ENCODE peak calls at places on chromosomes 3 and 15, in eight cellular contexts. Z is brain microvascular endothelial cell, H is cardiac muscle cell, D is endothelial cell, L is IMR-90, V is RWPE1, W is WERI-Rb-1, A is GM13977. N is an unnamed sample.

GRCh38 chr15:86588413-86588812 is 508.7 kb downstream of the AGBL1 start:
- DNase-seq in Z (no peak), H (peak; percentile 64), D (no peak), L (no peak), V (no peak), W (no peak), A (no peak), N (no peak)

GRCh38 chr15:35167675-35168074 is 82.6 kb upstream of the NANOGP8 start:
- DNase-seq in Z (no peak), H (no peak), D (no peak), L (no peak), V (no peak), W (peak; percentile 23), A (no peak), N (no peak)

GRCh38 chr3:66476852-66477381 is 23.9 kb downstream of the LRIG1 start:
- DNase-seq in Z (no peak), H (no peak), D (no peak), L (no peak), V (no peak), W (no peak), A (no peak), N (no peak)

GRCh38 chr3:124584552-124585391 is 145.5 kb upstream of the UMPS start:
- DNase-seq in Z (peak; percentile 31), H (peak; percentile 91), D (peak; percentile 91), L (peak; percentile 22), V (peak; percentile 57), W (peak; percentile 69), A (peak; percentile 48), N (peak; percentile 88)

GRCh38 chr3:107987036-107987557 is 103.7 kb downstream of the CD47 start:
- DNase-seq in Z (peak; percentile 95), H (no peak), D (no peak), L (peak; percentile 98), V (peak; percentile 74), W (no peak), A (no peak), N (peak; percentile 71)

GRCh38 chr15:49242820-49243219 is 72.8 kb downstream of the GALK2 start:
- DNase-seq in Z (peak; percentile 80), H (peak; percentile 3), D (no peak), L (peak; percentile 95), V (no peak), W (no peak), A (no peak), N (no peak)

GRCh38 chr3:184711366-184712247 is at the start of gene MAGEF1:
- DNase-seq in Z (peak; percentile 68), H (peak; percentile 94), D (peak; percentile 67), L (peak; percentile 81), V (peak; percentile 84), W (peak; percentile 93), A (peak; percentile 94), N (peak; percentile 94)

GRCh38 chr3:11637901-11638668 is 5.6 kb downstream of the VGLL4 start:
- DNase-seq in Z (no peak), H (no peak), D (no peak), L (peak; percentile 77), V (no peak), W (no peak), A (no peak), N (no peak)

GRCh38 chr3:126536126-126536525 is 12.2 kb downstream of the CHST13 start:
- DNase-seq in Z (no peak), H (no peak), D (no peak), L (no peak), V (no peak), W (no peak), A (no peak), N (no peak)

GRCh38 chr3:48631516-48632448 is 3.5 kb downstream of the SLC26A6 start:
- DNase-seq in Z (no peak), H (no peak), D (no peak), L (no peak), V (no peak), W (no peak), A (no peak), N (no peak)

GRCh38 chr3:49411550-49411967 is 217 bp downstream of the RHOA start:
- DNase-seq in Z (no peak), H (no peak), D (peak; percentile 55), L (no peak), V (no peak), W (peak; percentile 33), A (no peak), N (peak; percentile 47)

GRCh38 chr15:69820819-69821218 is 276.9 kb downstream of the TLE3 start:
- DNase-seq in Z (peak; percentile 70), H (no peak), D (no peak), L (peak; percentile 21), V (no peak), W (no peak), A (no peak), N (no peak)

GRCh38 chr3:151404316-151404715 is 19.8 kb upstream of the P2RY12 start:
- DNase-seq in Z (no peak), H (no peak), D (no peak), L (peak; percentile 72), V (no peak), W (no peak), A (peak; percentile 35), N (no peak)

GRCh38 chr3:142097099-142097843 is 52.1 kb downstream of the TFDP2 start:
- DNase-seq in Z (no peak), H (no peak), D (no peak), L (no peak), V (no peak), W (no peak), A (no peak), N (no peak)

GRCh38 chr3:101689291-101689690 is 2.8 kb upstream of the RPL24 start:
- DNase-seq in Z (no peak), H (no peak), D (no peak), L (no peak), V (no peak), W (no peak), A (no peak), N (no peak)

GRCh38 chr3:72665701-72666443 is 182.4 kb downstream of the SHQ1 start:
- DNase-seq in Z (peak; percentile 41), H (peak; percentile 52), D (peak; percentile 49), L (no peak), V (no peak), W (peak; percentile 92), A (peak; percentile 62), N (peak; percentile 56)

GRCh38 chr3:179929091-179929529 is 107.6 kb downstream of the PEX5L start:
- DNase-seq in Z (peak; percentile 55), H (peak; percentile 78), D (peak; percentile 68), L (peak; percentile 60), V (peak; percentile 58), W (peak; percentile 87), A (peak; percentile 43), N (peak; percentile 83)

GRCh38 chr15:70378126-70379031 is 280.7 kb upstream of the TLE3 start:
- DNase-seq in Z (no peak), H (no peak), D (no peak), L (no peak), V (no peak), W (no peak), A (no peak), N (no peak)

GRCh38 chr3:147915057-147915456 is 505.9 kb downstream of the ZIC1 start:
- DNase-seq in Z (no peak), H (no peak), D (no peak), L (peak; percentile 57), V (no peak), W (no peak), A (no peak), N (no peak)

DNA sequence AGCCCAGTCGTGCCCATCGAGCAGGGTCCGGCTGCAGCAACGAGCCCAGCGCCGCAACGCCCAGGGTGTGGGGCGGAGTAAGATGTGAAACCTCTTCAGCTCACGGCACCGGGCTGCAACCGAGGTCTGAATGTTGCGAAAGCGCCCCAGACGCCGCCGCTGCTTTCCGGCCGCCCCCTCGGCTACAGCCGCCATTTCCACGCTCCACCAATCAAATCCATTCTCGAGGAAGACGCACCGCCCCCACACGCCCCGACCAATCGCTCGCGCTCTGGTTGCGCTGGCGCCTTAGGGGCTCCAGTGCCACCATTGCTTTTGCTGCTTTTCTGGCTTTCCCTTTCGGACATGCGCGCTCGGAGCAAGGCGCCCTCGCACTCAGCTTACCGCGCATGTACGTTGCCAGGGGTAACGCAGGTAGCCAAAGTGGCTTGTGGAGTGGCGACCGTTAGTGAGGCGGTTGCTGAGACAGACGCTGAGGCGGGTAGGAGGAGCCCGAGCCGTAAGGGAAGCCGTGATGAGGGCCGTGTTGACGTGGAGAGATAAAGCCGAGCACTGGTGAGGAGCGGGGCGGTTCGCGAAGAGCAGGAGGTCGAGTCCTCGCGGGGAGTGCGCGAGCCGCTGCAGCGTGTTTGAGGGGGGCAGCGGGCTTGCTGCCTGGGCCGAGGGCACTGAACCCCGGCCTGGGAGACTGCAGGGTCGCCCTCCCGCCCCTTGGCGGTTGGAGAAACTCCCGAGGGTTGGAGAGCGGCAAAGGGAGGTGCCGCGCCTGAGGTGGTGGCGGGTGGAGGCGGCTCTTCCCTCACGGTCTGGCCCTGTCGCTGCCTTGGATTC is at the start of the genes IFT122 and MBD4:
- DNase-seq in Z (peak; percentile 99), H (peak; percentile 98), D (peak; percentile 96), L (peak; percentile 100), V (peak; percentile 100), W (peak; percentile 99), A (peak; percentile 97), N (peak; percentile 100)
- TF ChIP-seq CTCF in Z (peak; percentile 2), H (no peak), D (no peak), L (no peak), V (no peak), W (no peak), A (no peak), N (no peak)

GRCh38 chr15:58677426-58677825 is 72.1 kb downstream of the ADAM10 start:
- DNase-seq in Z (no peak), H (no peak), D (no peak), L (no peak), V (no peak), W (no peak), A (no peak), N (no peak)
- TF ChIP-seq CTCF in Z (no peak), H (no peak), D (no peak), L (no peak), V (peak; percentile 29), W (no peak), A (no peak), N (no peak)

DNA sequence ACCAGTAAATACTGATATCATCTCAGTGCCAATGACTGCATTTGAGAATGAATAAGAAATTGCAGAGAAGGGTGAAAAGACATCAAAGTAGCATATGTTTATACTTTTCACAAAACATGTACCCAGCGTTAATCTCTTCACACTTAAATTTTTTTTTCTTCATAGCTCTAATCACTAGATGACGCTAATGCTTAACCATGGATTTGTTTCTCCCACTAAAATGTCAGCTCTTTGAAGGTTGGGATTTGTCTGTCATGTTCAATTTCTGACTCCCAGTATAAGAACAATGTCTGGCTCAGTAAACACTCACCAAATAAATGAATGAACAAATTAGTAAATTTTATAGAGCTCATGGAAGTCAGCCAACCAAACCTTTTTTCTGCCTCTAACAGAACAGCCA is 78.3 kb upstream of the LMCD1 start:
- DNase-seq in Z (no peak), H (no peak), D (no peak), L (no peak), V (no peak), W (no peak), A (no peak), N (no peak)
- TF ChIP-seq CTCF in Z (no peak), H (no peak), D (no peak), L (peak; percentile 18), V (no peak), W (no peak), A (no peak), N (no peak)

DNA sequence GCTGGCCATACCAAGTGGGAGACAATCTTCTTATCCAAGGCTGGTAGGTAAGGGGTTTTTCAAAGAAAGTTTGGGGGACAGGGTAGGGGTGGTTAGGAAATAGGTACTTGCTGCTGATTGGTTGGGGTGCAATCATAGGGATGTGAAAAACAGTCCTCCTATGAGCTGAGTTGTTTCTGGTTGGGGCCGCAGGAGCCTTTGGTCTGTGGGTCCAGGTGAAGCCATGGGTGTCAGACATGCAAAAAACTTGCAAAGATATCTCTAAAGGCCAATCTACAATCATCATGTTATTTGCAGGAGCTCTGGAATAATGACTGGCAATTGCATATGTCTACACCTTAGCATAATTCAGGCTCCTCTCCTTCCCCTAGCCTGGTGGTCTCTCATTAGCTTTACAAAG is 982.3 kb downstream of the DIPK2A start:
- DNase-seq in Z (no peak), H (no peak), D (no peak), L (no peak), V (no peak), W (no peak), A (no peak), N (no peak)
- TF ChIP-seq CTCF in Z (no peak), H (no peak), D (no peak), L (no peak), V (no peak), W (no peak), A (no peak), N (no peak)